ENCODE peak calls at places on chromosomes 1 and 21, in four cellular contexts. M is HFFc6, A is amygdala, G is tibial nerve. O is an unnamed sample.

GRCh38 chr1:45647248-45648021 is 23.6 kb upstream of the CCDC17 start:
- DNase-seq in A (no peak), M (no peak), G (no peak), O (no peak)

GRCh38 chr21:35849131-35849530 is 211.2 kb downstream of the SETD4 start:
- DNase-seq in G (no peak), A (no peak), M (no peak), O (no peak)

GRCh38 chr21:33684923-33685560 is 42.7 kb downstream of the ITSN1 start:
- DNase-seq in G (no peak), M (no peak), A (no peak), O (no peak)

GRCh38 chr1:228101994-228102790 is 933 bp downstream of the C1orf35 start:
- DNase-seq in A (no peak), M (no peak), G (no peak), O (no peak)

GRCh38 chr1:8061210-8061609 is 35.1 kb upstream of the ERRFI1 start:
- DNase-seq in M (peak), A (no peak), G (peak), O (no peak)

GRCh38 chr1:226679853-226680516 is 59.1 kb downstream of the ITPKB start:
- DNase-seq in M (peak), G (peak), A (peak), O (peak)

GRCh38 chr1:154478639-154479038 is 23.4 kb upstream of the TDRD10 start:
- DNase-seq in G (no peak), M (no peak), A (no peak), O (no peak)

GRCh38 chr1:155061381-155062150 is 2.0 kb upstream of the EFNA4 start:
- DNase-seq in A (peak), G (peak), M (peak), O (peak)

GRCh38 chr1:10687142-10687715 is 109.2 kb downstream of the CASZ1 start:
- DNase-seq in G (no peak), M (no peak), A (no peak), O (no peak)

GRCh38 chr1:58773406-58773840 is 10.4 kb downstream of the JUN start:
- DNase-seq in M (no peak), A (no peak), G (peak), O (no peak)

GRCh38 chr1:153597206-153597605 is 15.7 kb downstream of the S100A16 start:
- DNase-seq in G (no peak), M (peak), A (no peak), O (no peak)